ENCODE peak calls at places on chromosome 17, in seven cellular contexts. One of them, this sample, is unnamed.
A peak's percentile ranks its signal among the peaks of the same experiment; 100 is the strongest.

GRCh38 chr17:19338031-19338990 is 24.2 kb downstream of the B9D1 start:
- DNase-seq in adrenal gland: peak; percentile 74
- DNase-seq in sigmoid colon: peak; percentile 80
- DNase-seq in lower leg skin: peak; percentile 85
- DNase-seq in esophagus squamous epithelium: no peak
- DNase-seq in HCT116: no peak
- DNase-seq in A549: peak; percentile 73
- DNase-seq in this sample: peak; percentile 76

GRCh38 chr17:68776451-68776850 is 175.3 kb upstream of the FAM20A start:
- DNase-seq in esophagus squamous epithelium: no peak
- DNase-seq in lower leg skin: no peak
- DNase-seq in A549: no peak
- DNase-seq in adrenal gland: no peak
- DNase-seq in sigmoid colon: no peak
- DNase-seq in HCT116: no peak
- DNase-seq in this sample: no peak

GRCh38 chr17:36703860-36704266 is 102.5 kb downstream of the MRM1 start:
- DNase-seq in adrenal gland: peak; percentile 38
- DNase-seq in sigmoid colon: no peak
- DNase-seq in esophagus squamous epithelium: no peak
- DNase-seq in A549: peak; percentile 22
- DNase-seq in HCT116: no peak
- DNase-seq in lower leg skin: no peak
- DNase-seq in this sample: peak; percentile 30

GRCh38 chr17:50117202-50118040 is 12.5 kb downstream of the SAMD14 start:
- DNase-seq in HCT116: peak; percentile 68
- DNase-seq in esophagus squamous epithelium: no peak
- DNase-seq in sigmoid colon: no peak
- DNase-seq in adrenal gland: peak; percentile 69
- DNase-seq in A549: peak; percentile 74
- DNase-seq in lower leg skin: no peak
- DNase-seq in this sample: peak; percentile 60

GRCh38 chr17:78611636-78612035 is 34.4 kb upstream of the DNAH17 start:
- DNase-seq in A549: no peak
- DNase-seq in lower leg skin: no peak
- DNase-seq in esophagus squamous epithelium: no peak
- DNase-seq in sigmoid colon: peak; percentile 81
- DNase-seq in adrenal gland: no peak
- DNase-seq in HCT116: no peak
- DNase-seq in this sample: no peak

GRCh38 chr17:73933871-73934270 is 269.6 kb upstream of the RPL38 start:
- DNase-seq in sigmoid colon: no peak
- DNase-seq in adrenal gland: peak; percentile 50
- DNase-seq in lower leg skin: no peak
- DNase-seq in A549: no peak
- DNase-seq in esophagus squamous epithelium: no peak
- DNase-seq in HCT116: no peak
- DNase-seq in this sample: no peak

GRCh38 chr17:76414334-76415295 is 30.2 kb downstream of the SPHK1 start:
- DNase-seq in esophagus squamous epithelium: no peak
- DNase-seq in sigmoid colon: peak; percentile 86
- DNase-seq in HCT116: no peak
- DNase-seq in lower leg skin: no peak
- DNase-seq in A549: no peak
- DNase-seq in adrenal gland: peak; percentile 61
- DNase-seq in this sample: peak; percentile 91

GRCh38 chr17:78329263-78330059 is 30.4 kb downstream of the SOCS3 start:
- DNase-seq in adrenal gland: no peak
- DNase-seq in sigmoid colon: no peak
- DNase-seq in A549: peak; percentile 55
- DNase-seq in lower leg skin: no peak
- DNase-seq in esophagus squamous epithelium: no peak
- DNase-seq in HCT116: peak; percentile 76
- DNase-seq in this sample: no peak

GRCh38 chr17:13162361-13162760 is 144.5 kb upstream of the ELAC2 start:
- DNase-seq in sigmoid colon: no peak
- DNase-seq in esophagus squamous epithelium: no peak
- DNase-seq in adrenal gland: no peak
- DNase-seq in lower leg skin: no peak
- DNase-seq in A549: no peak
- DNase-seq in HCT116: no peak
- DNase-seq in this sample: no peak

GRCh38 chr17:14776791-14777190 is 475.9 kb downstream of the HS3ST3B1 start:
- DNase-seq in lower leg skin: no peak
- DNase-seq in A549: no peak
- DNase-seq in sigmoid colon: no peak
- DNase-seq in HCT116: no peak
- DNase-seq in adrenal gland: no peak
- DNase-seq in esophagus squamous epithelium: no peak
- DNase-seq in this sample: no peak

GRCh38 chr17:55299890-55300289 is 35.1 kb downstream of the HLF start:
- DNase-seq in HCT116: no peak
- DNase-seq in lower leg skin: no peak
- DNase-seq in sigmoid colon: no peak
- DNase-seq in A549: no peak
- DNase-seq in esophagus squamous epithelium: no peak
- DNase-seq in adrenal gland: no peak
- DNase-seq in this sample: no peak

GRCh38 chr17:27802962-27803680 is 2.8 kb upstream of the NOS2 start:
- DNase-seq in adrenal gland: no peak
- DNase-seq in A549: no peak
- DNase-seq in lower leg skin: no peak
- DNase-seq in HCT116: no peak
- DNase-seq in sigmoid colon: no peak
- DNase-seq in esophagus squamous epithelium: no peak
- DNase-seq in this sample: no peak

GRCh38 chr17:40551874-40552768 is 13.2 kb downstream of the CCR7 start:
- DNase-seq in HCT116: no peak
- DNase-seq in sigmoid colon: peak; percentile 86
- DNase-seq in lower leg skin: peak; percentile 90
- DNase-seq in A549: peak; percentile 99
- DNase-seq in esophagus squamous epithelium: no peak
- DNase-seq in adrenal gland: peak; percentile 48
- DNase-seq in this sample: peak; percentile 31

GRCh38 chr17:3695723-3696411 is at the start of gene P2RX5:
- DNase-seq in adrenal gland: no peak
- DNase-seq in HCT116: no peak
- DNase-seq in sigmoid colon: no peak
- DNase-seq in lower leg skin: peak; percentile 81
- DNase-seq in A549: no peak
- DNase-seq in esophagus squamous epithelium: no peak
- DNase-seq in this sample: no peak

GRCh38 chr17:73292031-73292531 is 19.7 kb downstream of the CDC42EP4 start:
- DNase-seq in HCT116: peak; percentile 89
- DNase-seq in esophagus squamous epithelium: no peak
- DNase-seq in A549: peak; percentile 49
- DNase-seq in lower leg skin: no peak
- DNase-seq in adrenal gland: peak; percentile 70
- DNase-seq in sigmoid colon: peak; percentile 87
- DNase-seq in this sample: peak; percentile 92

GRCh38 chr17:42845556-42845917 is 1.2 kb downstream of the AOC2 start:
- DNase-seq in lower leg skin: peak; percentile 76
- DNase-seq in HCT116: no peak
- DNase-seq in A549: no peak
- DNase-seq in esophagus squamous epithelium: no peak
- DNase-seq in sigmoid colon: no peak
- DNase-seq in adrenal gland: no peak
- DNase-seq in this sample: no peak

GRCh38 chr17:31492880-31493655 is 101.6 kb downstream of the RAB11FIP4 start:
- DNase-seq in A549: no peak
- DNase-seq in adrenal gland: peak; percentile 46
- DNase-seq in sigmoid colon: no peak
- DNase-seq in HCT116: no peak
- DNase-seq in lower leg skin: no peak
- DNase-seq in esophagus squamous epithelium: peak; percentile 44
- DNase-seq in this sample: peak; percentile 63

GRCh38 chr17:51015145-51015558 is 105.5 kb downstream of the SPAG9 start:
- DNase-seq in lower leg skin: no peak
- DNase-seq in esophagus squamous epithelium: no peak
- DNase-seq in HCT116: no peak
- DNase-seq in sigmoid colon: no peak
- DNase-seq in adrenal gland: no peak
- DNase-seq in A549: no peak
- DNase-seq in this sample: no peak

GRCh38 chr17:62750502-62751349 is 57.4 kb downstream of the MARCHF10 start:
- DNase-seq in lower leg skin: peak; percentile 61
- DNase-seq in adrenal gland: no peak
- DNase-seq in A549: no peak
- DNase-seq in esophagus squamous epithelium: no peak
- DNase-seq in sigmoid colon: no peak
- DNase-seq in HCT116: no peak
- DNase-seq in this sample: no peak

GRCh38 chr17:49817993-49818392 is 29.5 kb downstream of the KAT7 start:
- DNase-seq in adrenal gland: no peak
- DNase-seq in esophagus squamous epithelium: no peak
- DNase-seq in A549: no peak
- DNase-seq in lower leg skin: no peak
- DNase-seq in HCT116: no peak
- DNase-seq in sigmoid colon: no peak
- DNase-seq in this sample: no peak

GRCh38 chr17:67033613-67034012 is 10.7 kb upstream of the CACNG1 start:
- DNase-seq in esophagus squamous epithelium: no peak
- DNase-seq in HCT116: no peak
- DNase-seq in sigmoid colon: no peak
- DNase-seq in lower leg skin: no peak
- DNase-seq in adrenal gland: no peak
- DNase-seq in A549: no peak
- DNase-seq in this sample: no peak

GRCh38 chr17:2564876-2565275 is 28.6 kb upstream of the PAFAH1B1 start:
- DNase-seq in sigmoid colon: no peak
- DNase-seq in A549: peak; percentile 77
- DNase-seq in adrenal gland: no peak
- DNase-seq in esophagus squamous epithelium: no peak
- DNase-seq in HCT116: peak; percentile 21
- DNase-seq in lower leg skin: no peak
- DNase-seq in this sample: no peak

DNA sequence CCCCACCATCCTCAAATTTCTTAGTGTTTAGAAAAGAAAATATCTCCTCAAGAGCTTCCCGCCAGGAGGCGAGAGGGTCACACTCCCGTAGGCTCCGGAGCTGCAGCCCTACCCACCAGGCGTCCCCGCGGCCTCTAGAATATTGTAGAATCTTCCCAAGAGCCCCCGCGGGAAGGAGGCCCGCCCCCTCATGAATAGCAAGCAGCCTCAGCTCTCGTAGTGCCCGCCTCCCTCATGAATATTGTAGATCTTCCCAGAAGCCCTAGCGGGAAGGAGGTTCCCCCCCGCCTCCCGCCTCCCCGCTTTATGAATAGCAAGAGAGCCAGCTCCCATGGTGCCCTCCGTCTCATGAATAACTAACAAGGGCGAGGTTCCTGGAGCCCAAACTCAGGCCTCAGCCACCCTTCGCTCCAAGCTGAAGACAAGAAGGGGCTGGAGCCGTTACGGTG is at the start of gene FBXO47:
- DNase-seq in A549: peak; percentile 98
- DNase-seq in lower leg skin: peak; percentile 97
- DNase-seq in sigmoid colon: peak; percentile 97
- DNase-seq in HCT116: no peak
- DNase-seq in adrenal gland: peak; percentile 79
- DNase-seq in esophagus squamous epithelium: peak; percentile 64
- DNase-seq in this sample: peak; percentile 94
- TF ChIP-seq POLR2A in A549: peak; percentile 61
- TF ChIP-seq POLR2A in lower leg skin: no peak
- TF ChIP-seq POLR2A in sigmoid colon: peak; percentile 24
- TF ChIP-seq POLR2A in HCT116: no peak
- TF ChIP-seq POLR2A in adrenal gland: no peak
- TF ChIP-seq POLR2A in esophagus squamous epithelium: peak; percentile 21
- TF ChIP-seq POLR2A in this sample: peak; percentile 68

GRCh38 chr17:80614320-80614719 is 69.7 kb downstream of the RPTOR start:
- DNase-seq in sigmoid colon: no peak
- DNase-seq in esophagus squamous epithelium: no peak
- DNase-seq in adrenal gland: no peak
- DNase-seq in HCT116: no peak
- DNase-seq in A549: no peak
- DNase-seq in lower leg skin: peak; percentile 5
- DNase-seq in this sample: no peak
- TF ChIP-seq POLR2A in sigmoid colon: no peak
- TF ChIP-seq POLR2A in esophagus squamous epithelium: no peak
- TF ChIP-seq POLR2A in adrenal gland: no peak
- TF ChIP-seq POLR2A in HCT116: no peak
- TF ChIP-seq POLR2A in A549: no peak
- TF ChIP-seq POLR2A in lower leg skin: no peak
- TF ChIP-seq POLR2A in this sample: no peak

GRCh38 chr17:47223007-47223406 is 13.9 kb downstream of the MYL4 start:
- DNase-seq in adrenal gland: no peak
- DNase-seq in sigmoid colon: no peak
- DNase-seq in lower leg skin: peak; percentile 62
- DNase-seq in HCT116: no peak
- DNase-seq in esophagus squamous epithelium: no peak
- DNase-seq in A549: no peak
- DNase-seq in this sample: no peak
- TF ChIP-seq POLR2A in adrenal gland: no peak
- TF ChIP-seq POLR2A in sigmoid colon: no peak
- TF ChIP-seq POLR2A in lower leg skin: no peak
- TF ChIP-seq POLR2A in HCT116: no peak
- TF ChIP-seq POLR2A in esophagus squamous epithelium: no peak
- TF ChIP-seq POLR2A in A549: no peak
- TF ChIP-seq POLR2A in this sample: no peak

GRCh38 chr17:44363613-44364159 is at the start of gene FAM171A2:
- DNase-seq in sigmoid colon: no peak
- DNase-seq in adrenal gland: peak; percentile 42
- DNase-seq in lower leg skin: no peak
- DNase-seq in esophagus squamous epithelium: no peak
- DNase-seq in HCT116: no peak
- DNase-seq in A549: peak; percentile 66
- DNase-seq in this sample: peak; percentile 54
- TF ChIP-seq POLR2A in sigmoid colon: no peak
- TF ChIP-seq POLR2A in adrenal gland: no peak
- TF ChIP-seq POLR2A in lower leg skin: no peak
- TF ChIP-seq POLR2A in esophagus squamous epithelium: no peak
- TF ChIP-seq POLR2A in HCT116: no peak
- TF ChIP-seq POLR2A in A549: peak; percentile 36
- TF ChIP-seq POLR2A in this sample: no peak

DNA sequence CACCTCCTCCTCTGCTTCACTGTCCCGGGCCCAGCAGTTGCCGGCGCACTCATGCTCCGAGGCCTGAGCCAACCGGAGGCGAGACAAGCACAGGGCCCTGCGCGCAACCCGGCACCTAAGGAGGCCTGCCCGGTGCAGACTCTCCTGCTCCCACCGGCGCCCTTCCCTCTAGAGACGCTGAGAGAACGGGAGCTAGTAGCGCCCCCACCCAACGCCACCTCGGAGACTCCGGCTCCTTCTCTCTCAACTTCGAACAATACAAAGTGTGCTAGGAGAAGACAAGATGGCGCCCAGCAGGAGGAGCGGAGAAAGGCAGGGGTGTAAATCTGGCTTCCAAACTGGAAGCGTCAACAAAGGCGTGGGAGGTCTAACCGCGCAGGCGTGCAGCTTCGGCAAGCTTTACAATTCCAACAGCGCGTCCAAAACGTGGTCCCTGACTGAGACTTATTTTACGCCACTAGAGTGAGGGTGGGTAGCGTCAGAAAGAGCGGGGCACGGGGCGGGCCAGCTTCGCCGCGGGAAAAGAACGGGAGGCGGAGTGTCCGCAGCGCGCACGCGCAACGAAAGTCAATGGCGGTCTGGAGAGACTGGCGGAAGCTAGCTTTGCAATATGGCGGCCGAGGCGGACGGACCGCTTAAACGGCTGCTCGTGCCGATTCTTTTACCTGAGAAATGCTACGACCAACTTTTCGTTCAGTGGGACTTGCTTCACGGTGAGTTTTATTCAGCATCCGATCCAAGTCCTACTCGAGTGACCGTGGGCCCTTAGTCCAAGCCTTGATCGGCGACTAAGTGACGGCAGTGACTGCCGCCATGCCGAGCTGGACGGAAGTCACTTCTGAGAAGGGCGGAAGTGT is at the start of gene MPDU1:
- DNase-seq in HCT116: peak; percentile 90
- DNase-seq in sigmoid colon: peak; percentile 99
- DNase-seq in esophagus squamous epithelium: peak; percentile 71
- DNase-seq in A549: peak; percentile 97
- DNase-seq in adrenal gland: peak; percentile 97
- DNase-seq in lower leg skin: peak; percentile 99
- DNase-seq in this sample: peak; percentile 97
- TF ChIP-seq POLR2A in HCT116: peak; percentile 59
- TF ChIP-seq POLR2A in sigmoid colon: peak; percentile 25
- TF ChIP-seq POLR2A in esophagus squamous epithelium: peak; percentile 60
- TF ChIP-seq POLR2A in A549: peak; percentile 74
- TF ChIP-seq POLR2A in adrenal gland: peak; percentile 91
- TF ChIP-seq POLR2A in lower leg skin: no peak
- TF ChIP-seq POLR2A in this sample: peak; percentile 32